ENCODE peak calls at places on chromosomes 5 and 9, in six cellular contexts. A is astrocyte, T is COR-L47, Q is MM.1S, Y is NCI-H146, O is neural crest cell. V is an unnamed sample.

GRCh38 chr5:150434502-150434901 is 15.0 kb downstream of the RPS14 start:
- DNase-seq in A (peak; percentile 72), T (no peak), Q (no peak), Y (no peak), O (no peak), V (no peak)

GRCh38 chr9:137556069-137556838 is 4.6 kb downstream of the MRPL41 start:
- DNase-seq in A (peak; percentile 60), T (no peak), Q (no peak), Y (no peak), O (no peak), V (no peak)

GRCh38 chr9:93028448-93029006 is 30.0 kb upstream of the SUSD3 start:
- DNase-seq in A (no peak), T (peak; percentile 11), Q (no peak), Y (no peak), O (no peak), V (no peak)

GRCh38 chr9:16964228-16964627 is 93.8 kb upstream of the BNC2 start:
- DNase-seq in A (peak; percentile 99), T (no peak), Q (no peak), Y (no peak), O (no peak), V (no peak)

GRCh38 chr5:127028822-127029457 is 1.4 kb downstream of the MARCHF3 start:
- DNase-seq in A (no peak), T (no peak), Q (no peak), Y (no peak), O (no peak), V (no peak)

GRCh38 chr9:36956908-36957307 is 77.2 kb downstream of the PAX5 start:
- DNase-seq in A (no peak), T (no peak), Q (no peak), Y (no peak), O (no peak), V (no peak)

GRCh38 chr5:87120518-87121314 is 147.0 kb upstream of the RASA1 start:
- DNase-seq in A (peak; percentile 97), T (no peak), Q (peak; percentile 74), Y (no peak), O (no peak), V (no peak)

GRCh38 chr5:56986631-56986957 is 34.7 kb upstream of the MIER3 start:
- DNase-seq in A (no peak), T (no peak), Q (no peak), Y (no peak), O (no peak), V (no peak)

GRCh38 chr9:86098793-86099694 is at the start of gene GOLM1:
- DNase-seq in A (peak; percentile 44), T (peak; percentile 44), Q (peak; percentile 69), Y (peak; percentile 74), O (peak; percentile 54), V (peak; percentile 54)

GRCh38 chr9:75088646-75089368 is 493 bp downstream of the OSTF1 start:
- DNase-seq in A (peak; percentile 54), T (peak; percentile 64), Q (peak; percentile 41), Y (peak; percentile 58), O (no peak), V (peak; percentile 72)

GRCh38 chr9:22279621-22280020 is 167.0 kb upstream of the DMRTA1 start:
- DNase-seq in A (peak; percentile 42), T (no peak), Q (no peak), Y (no peak), O (no peak), V (no peak)

GRCh38 chr5:138032028-138032571 is 779 bp downstream of the FAM13B start:
- DNase-seq in A (peak; percentile 41), T (no peak), Q (peak; percentile 88), Y (no peak), O (no peak), V (peak; percentile 58)

GRCh38 chr5:95590880-95591279 is 29.0 kb upstream of the GPR150 start:
- DNase-seq in A (no peak), T (no peak), Q (no peak), Y (no peak), O (no peak), V (no peak)

GRCh38 chr5:141245250-141245717 is at the start of gene PCDHB15:
- DNase-seq in A (peak; percentile 4), T (peak; percentile 25), Q (no peak), Y (no peak), O (peak; percentile 29), V (no peak)

GRCh38 chr5:111645303-111645838 is 111.6 kb downstream of the NREP start:
- DNase-seq in A (no peak), T (no peak), Q (no peak), Y (no peak), O (no peak), V (no peak)

GRCh38 chr5:43401827-43402226 is 10.4 kb downstream of the CCL28 start:
- DNase-seq in A (no peak), T (no peak), Q (no peak), Y (no peak), O (no peak), V (no peak)

GRCh38 chr9:129242971-129243561 is 65.0 kb upstream of the IER5L start:
- DNase-seq in A (peak; percentile 34), T (no peak), Q (no peak), Y (no peak), O (no peak), V (no peak)

GRCh38 chr9:91433180-91433579 is 9.5 kb upstream of the NFIL3 start:
- DNase-seq in A (peak; percentile 94), T (no peak), Q (peak; percentile 84), Y (no peak), O (no peak), V (no peak)

GRCh38 chr5:152864993-152865392 is 459.9 kb upstream of the NMUR2 start:
- DNase-seq in A (no peak), T (no peak), Q (peak; percentile 12), Y (no peak), O (no peak), V (no peak)

GRCh38 chr9:115138151-115138550 is 20.2 kb upstream of the TNC start:
- DNase-seq in A (peak; percentile 13), T (no peak), Q (no peak), Y (no peak), O (no peak), V (no peak)

GRCh38 chr9:14428781-14429230 is 114.9 kb upstream of the NFIB start:
- DNase-seq in A (peak; percentile 38), T (peak; percentile 84), Q (peak; percentile 25), Y (peak; percentile 67), O (peak; percentile 87), V (peak; percentile 75)

GRCh38 chr5:1409386-1410110 is 35.7 kb downstream of the SLC6A3 start:
- DNase-seq in A (peak; percentile 7), T (no peak), Q (peak; percentile 45), Y (no peak), O (peak; percentile 34), V (no peak)

GRCh38 chr9:116202219-116202912 is 48.8 kb downstream of the PAPPA start:
- DNase-seq in A (no peak), T (no peak), Q (no peak), Y (no peak), O (no peak), V (no peak)

GRCh38 chr5:160312139-160312959 is at the start of gene CCNJL:
- DNase-seq in A (peak; percentile 25), T (peak; percentile 72), Q (peak; percentile 20), Y (peak; percentile 79), O (peak; percentile 79), V (peak; percentile 79)

GRCh38 chr5:84790406-84790805 is 405.7 kb upstream of the EDIL3 start:
- DNase-seq in A (no peak), T (no peak), Q (no peak), Y (no peak), O (no peak), V (no peak)

GRCh38 chr5:149036970-149037369 is 25.9 kb downstream of the SH3TC2 start:
- DNase-seq in A (no peak), T (no peak), Q (no peak), Y (no peak), O (no peak), V (no peak)

GRCh38 chr9:81682797-81683196 is 6.5 kb downstream of the TLE1 start:
- DNase-seq in A (peak; percentile 58), T (no peak), Q (no peak), Y (no peak), O (no peak), V (no peak)

GRCh38 chr9:92138157-92138959 is 23.1 kb upstream of the SPTLC1 start:
- DNase-seq in A (no peak), T (peak; percentile 64), Q (peak; percentile 59), Y (peak; percentile 32), O (peak; percentile 92), V (peak; percentile 69)